ENCODE peak calls at places on chromosome 18, in seven cellular contexts. U is neural progenitor cell; J is ascending aorta; L is naive thymus-derived CD4-positive, alpha-beta T cell; W is fibroblast of the aortic adventitia; P is fibroblast of lung; N is PC-9. O is an unnamed sample.

GRCh38 chr18:26207937-26208336 is 18.3 kb upstream of the TAF4B start:
- DNase-seq in U (no peak), J (no peak), L (no peak), W (no peak), P (no peak), N (no peak), O (no peak)

GRCh38 chr18:61738488-61738887 is 154.3 kb downstream of the RNF152 start:
- DNase-seq in U (no peak), J (no peak), L (no peak), W (peak), P (peak), N (no peak), O (no peak)

GRCh38 chr18:1530650-1531049 is 626.0 kb downstream of the ADCYAP1 start:
- DNase-seq in U (no peak), J (no peak), L (no peak), W (no peak), P (no peak), N (no peak), O (no peak)

GRCh38 chr18:5556317-5556974 is 12.6 kb upstream of the EPB41L3 start:
- DNase-seq in U (no peak), J (no peak), L (no peak), W (peak), P (peak), N (no peak), O (no peak)

GRCh38 chr18:7980661-7981060 is 413.5 kb downstream of the PTPRM start:
- DNase-seq in U (no peak), J (no peak), L (no peak), W (peak), P (no peak), N (no peak), O (peak)

GRCh38 chr18:47603158-47603557 is 327.3 kb downstream of the SMAD2 start:
- DNase-seq in U (no peak), J (no peak), L (no peak), W (no peak), P (no peak), N (no peak), O (no peak)

GRCh38 chr18:33583901-33584300 is 5.9 kb downstream of the ASXL3 start:
- DNase-seq in U (no peak), J (no peak), L (no peak), W (no peak), P (no peak), N (no peak), O (no peak)

GRCh38 chr18:67525328-67526110 is 9.0 kb upstream of the DSEL start:
- DNase-seq in U (peak), J (no peak), L (no peak), W (peak), P (peak), N (peak), O (peak)

GRCh38 chr18:44943201-44943881 is 262.7 kb downstream of the SETBP1 start:
- DNase-seq in U (peak), J (no peak), L (no peak), W (peak), P (peak), N (peak), O (peak)

GRCh38 chr18:23912356-23912755 is 102.2 kb upstream of the TTC39C start:
- DNase-seq in U (no peak), J (no peak), L (no peak), W (peak), P (peak), N (no peak), O (no peak)

GRCh38 chr18:3447895-3448844 is 1.8 kb upstream of the TGIF1 start:
- DNase-seq in U (peak), J (peak), L (peak), W (peak), P (peak), N (peak), O (peak)

GRCh38 chr18:43847164-43848091 is 570.1 kb upstream of the SYT4 start:
- DNase-seq in U (peak), J (no peak), L (no peak), W (peak), P (peak), N (no peak), O (no peak)

GRCh38 chr18:28584726-28585125 is 407.8 kb upstream of the CDH2 start:
- DNase-seq in U (peak), J (no peak), L (no peak), W (peak), P (peak), N (peak), O (peak)

GRCh38 chr18:47595816-47596501 is 334.5 kb downstream of the SMAD2 start:
- DNase-seq in U (peak), J (no peak), L (no peak), W (no peak), P (no peak), N (no peak), O (no peak)

GRCh38 chr18:70292628-70293027 is 3.8 kb downstream of the SOCS6 start:
- DNase-seq in U (no peak), J (no peak), L (no peak), W (no peak), P (no peak), N (no peak), O (no peak)

GRCh38 chr18:77103181-77103875 is 29.3 kb downstream of the MBP start:
- DNase-seq in U (no peak), J (no peak), L (no peak), W (peak), P (peak), N (no peak), O (no peak)

GRCh38 chr18:67730884-67731283 is 214.4 kb upstream of the DSEL start:
- DNase-seq in U (no peak), J (no peak), L (no peak), W (peak), P (peak), N (no peak), O (peak)

GRCh38 chr18:3305933-3306332 is 44.0 kb downstream of the MYL12B start:
- DNase-seq in U (no peak), J (no peak), L (no peak), W (peak), P (peak), N (no peak), O (peak)

GRCh38 chr18:12520442-12520992 is 112.8 kb downstream of the PRELID3A start:
- DNase-seq in U (peak), J (no peak), L (no peak), W (peak), P (peak), N (no peak), O (peak)

GRCh38 chr18:12803069-12803936 is 80.7 kb downstream of the PTPN2 start:
- DNase-seq in U (no peak), J (no peak), L (no peak), W (no peak), P (no peak), N (no peak), O (no peak)

GRCh38 chr18:34224423-34225217 is at the start of gene NOL4:
- DNase-seq in U (peak), J (no peak), L (no peak), W (peak), P (peak), N (no peak), O (peak)

GRCh38 chr18:59837586-59837985 is 62.2 kb upstream of the PMAIP1 start:
- DNase-seq in U (peak), J (no peak), L (peak), W (peak), P (peak), N (peak), O (peak)

GRCh38 chr18:6576706-6577375 is 152.7 kb upstream of the ARHGAP28 start:
- DNase-seq in U (no peak), J (no peak), L (no peak), W (no peak), P (no peak), N (no peak), O (no peak)

GRCh38 chr18:12552884-12553242 is 105.0 kb downstream of the SPIRE1 start:
- DNase-seq in U (no peak), J (no peak), L (no peak), W (no peak), P (no peak), N (no peak), O (no peak)

GRCh38 chr18:73409242-73409641 is 541.5 kb upstream of the NETO1 start:
- DNase-seq in U (no peak), J (no peak), L (no peak), W (peak), P (peak), N (no peak), O (no peak)

GRCh38 chr18:74284501-74285004 is 7.2 kb downstream of the CYB5A start:
- DNase-seq in U (peak), J (no peak), L (no peak), W (peak), P (no peak), N (no peak), O (no peak)

GRCh38 chr18:39480494-39481245 is 1915.1 kb upstream of the CELF4 start:
- DNase-seq in U (no peak), J (no peak), L (no peak), W (no peak), P (no peak), N (no peak), O (peak)

GRCh38 chr18:70221156-70221910 is 15.8 kb upstream of the RTTN start:
- DNase-seq in U (peak), J (no peak), L (no peak), W (no peak), P (no peak), N (no peak), O (no peak)

GRCh38 chr18:59631583-59632181 is 65.5 kb downstream of the CCBE1 start:
- DNase-seq in U (peak), J (no peak), L (no peak), W (peak), P (peak), N (no peak), O (no peak)

GRCh38 chr18:26510337-26510736 is 38.0 kb downstream of the KCTD1 start:
- DNase-seq in U (no peak), J (no peak), L (no peak), W (peak), P (no peak), N (no peak), O (no peak)

GRCh38 chr18:55136864-55137263 is 177.6 kb upstream of the CCDC68 start:
- DNase-seq in U (no peak), J (no peak), L (no peak), W (peak), P (peak), N (no peak), O (no peak)

GRCh38 chr18:6885992-6886823 is 156.7 kb downstream of the ARHGAP28 start:
- DNase-seq in U (peak), J (no peak), L (no peak), W (peak), P (peak), N (peak), O (peak)

GRCh38 chr18:77560334-77560970 is 310.8 kb downstream of the GALR1 start:
- DNase-seq in U (no peak), J (no peak), L (no peak), W (no peak), P (no peak), N (no peak), O (no peak)

GRCh38 chr18:8615397-8616025 is 6.3 kb downstream of the RAB12 start:
- DNase-seq in U (no peak), J (no peak), L (no peak), W (peak), P (peak), N (peak), O (peak)

GRCh38 chr18:8406486-8407250 is 202.6 kb upstream of the RAB12 start:
- DNase-seq in U (no peak), J (no peak), L (no peak), W (peak), P (no peak), N (no peak), O (no peak)

GRCh38 chr18:74515620-74516231 is 18.6 kb upstream of the CNDP1 start:
- DNase-seq in U (no peak), J (no peak), L (no peak), W (no peak), P (no peak), N (no peak), O (no peak)

GRCh38 chr18:59593291-59593717 is 103.9 kb downstream of the CCBE1 start:
- DNase-seq in U (no peak), J (no peak), L (no peak), W (peak), P (peak), N (no peak), O (no peak)

DNA sequence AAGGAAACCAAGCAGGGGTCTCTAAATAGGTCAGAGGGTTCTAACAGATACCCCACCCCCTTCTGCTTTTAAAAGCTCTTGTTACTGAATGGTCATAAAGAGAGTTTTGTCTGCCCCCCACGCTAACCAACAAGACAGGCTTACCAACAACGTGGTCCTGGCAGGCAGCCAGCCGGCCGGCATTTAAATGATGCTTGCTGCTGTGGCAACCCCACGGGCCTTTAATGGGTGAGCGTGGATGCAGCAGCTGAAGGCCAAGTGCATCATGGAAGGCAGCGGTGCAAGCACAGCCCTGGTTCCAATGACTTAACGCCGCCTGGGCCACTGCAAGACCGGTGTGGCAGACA is 29.7 kb downstream of the RAB31 start:
- DNase-seq in U (no peak), J (no peak), L (no peak), W (no peak), P (peak), N (no peak), O (no peak)
- H3K4me3 ChIP-seq in U (no peak), J (no peak), L (no peak), W (no peak), P (no peak), N (no peak), O (no peak)

GRCh38 chr18:35508030-35508429 is 10.3 kb upstream of the INO80C start:
- DNase-seq in U (no peak), J (no peak), L (no peak), W (no peak), P (no peak), N (peak), O (no peak)

GRCh38 chr18:35508746-35509338 is 11.1 kb upstream of the INO80C start:
- DNase-seq in U (peak), J (no peak), L (no peak), W (no peak), P (no peak), N (no peak), O (no peak)

GRCh38 chr18:35511833-35512232 is 14.1 kb upstream of the INO80C start:
- DNase-seq in U (no peak), J (no peak), L (no peak), W (no peak), P (no peak), N (no peak), O (no peak)

GRCh38 chr18:35511428-35511827 is 13.7 kb upstream of the INO80C start:
- DNase-seq in U (no peak), J (no peak), L (no peak), W (no peak), P (no peak), N (no peak), O (no peak)

DNA sequence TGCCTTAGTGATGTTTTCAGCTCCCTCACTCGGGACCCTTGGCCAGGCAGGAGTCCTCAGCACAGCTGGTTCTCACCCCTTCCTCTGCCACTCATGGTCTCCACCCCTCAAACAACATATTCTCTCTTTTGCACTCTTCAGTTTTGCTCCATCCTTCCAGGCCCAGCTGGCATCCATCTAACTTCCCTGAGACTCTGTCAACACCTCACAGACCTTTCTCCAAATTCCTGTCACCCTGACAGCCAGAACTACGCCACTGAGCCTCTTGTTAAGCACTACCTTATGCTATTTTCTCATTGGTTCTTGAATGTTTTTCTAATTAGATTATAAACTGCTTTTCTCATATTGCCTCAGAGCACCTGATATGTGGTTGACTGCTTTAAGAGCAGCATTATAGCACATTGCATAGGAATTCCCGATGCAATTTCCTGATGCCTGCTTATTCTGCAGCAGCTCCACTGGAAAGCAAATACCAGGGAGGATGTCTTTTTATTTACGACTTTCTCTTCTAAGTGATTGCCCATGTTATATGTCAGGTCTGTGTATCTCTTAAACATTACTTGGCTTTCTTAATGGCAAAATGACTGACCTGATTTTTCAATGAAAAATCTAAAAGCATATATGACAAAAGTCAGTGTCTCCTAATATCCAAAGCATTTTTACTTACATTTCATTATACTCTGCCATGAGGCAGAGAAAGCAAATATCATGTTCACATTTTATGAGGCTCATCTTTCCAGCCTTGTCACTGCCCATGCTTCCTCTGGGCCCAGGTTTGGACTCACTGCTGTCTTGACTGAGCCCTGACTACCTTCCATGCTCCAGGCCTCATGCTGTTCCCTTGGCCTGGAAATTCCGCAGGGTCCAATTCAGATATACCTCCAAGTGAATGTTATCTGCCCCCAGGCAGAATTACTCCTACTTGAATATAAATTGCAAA is 12.6 kb upstream of the INO80C start:
- DNase-seq in U (no peak), J (no peak), L (no peak), W (no peak), P (no peak), N (no peak), O (no peak)
- H3K4me3 ChIP-seq in U (no peak), J (no peak), L (no peak), W (no peak), P (no peak), N (no peak), O (no peak)

DNA sequence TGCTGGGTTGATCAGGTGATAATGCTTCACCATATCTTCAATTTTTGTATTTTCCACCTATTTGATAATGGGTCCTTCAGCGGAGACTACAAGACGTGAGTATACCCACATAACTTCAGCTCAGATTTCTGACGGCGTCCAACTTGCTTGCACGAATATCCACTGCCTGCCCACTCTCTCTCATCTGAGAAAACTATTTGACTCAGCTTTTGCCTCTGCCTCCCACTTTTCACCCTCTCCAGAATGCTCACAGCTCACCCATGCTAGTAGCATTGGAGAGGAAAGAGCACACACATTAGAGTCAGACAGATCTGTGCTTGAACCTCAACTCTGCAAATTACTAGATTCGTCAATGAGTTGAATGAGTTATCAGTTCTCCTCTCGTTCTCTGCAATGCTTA is 166.8 kb downstream of the BCL2 start:
- DNase-seq in U (no peak), J (no peak), L (no peak), W (no peak), P (no peak), N (no peak), O (no peak)
- H3K4me3 ChIP-seq in U (no peak), J (no peak), L (no peak), W (no peak), P (no peak), N (no peak), O (no peak)

DNA sequence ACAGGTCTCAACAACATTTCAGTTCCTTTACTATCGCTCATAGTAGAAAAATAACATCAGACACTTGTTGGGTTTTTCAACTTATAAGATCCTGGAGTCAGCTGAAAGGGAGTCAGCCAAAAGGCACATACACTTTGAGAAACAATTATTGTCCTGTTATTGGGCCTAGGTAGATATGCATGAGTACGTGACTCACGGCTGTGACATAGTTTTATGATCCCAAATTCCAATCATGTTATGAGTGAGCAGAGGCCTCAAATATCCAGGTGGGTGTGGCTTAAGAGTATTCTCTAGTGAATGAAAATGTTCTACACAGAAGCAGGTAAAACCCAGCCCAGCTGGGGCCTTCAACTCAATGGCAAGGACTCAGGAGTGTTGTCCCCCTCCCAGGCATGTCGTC is 27.2 kb downstream of the SERPINB8 start:
- DNase-seq in U (no peak), J (no peak), L (no peak), W (no peak), P (peak), N (no peak), O (no peak)
- H3K4me3 ChIP-seq in U (no peak), J (no peak), L (no peak), W (no peak), P (no peak), N (no peak), O (no peak)

DNA sequence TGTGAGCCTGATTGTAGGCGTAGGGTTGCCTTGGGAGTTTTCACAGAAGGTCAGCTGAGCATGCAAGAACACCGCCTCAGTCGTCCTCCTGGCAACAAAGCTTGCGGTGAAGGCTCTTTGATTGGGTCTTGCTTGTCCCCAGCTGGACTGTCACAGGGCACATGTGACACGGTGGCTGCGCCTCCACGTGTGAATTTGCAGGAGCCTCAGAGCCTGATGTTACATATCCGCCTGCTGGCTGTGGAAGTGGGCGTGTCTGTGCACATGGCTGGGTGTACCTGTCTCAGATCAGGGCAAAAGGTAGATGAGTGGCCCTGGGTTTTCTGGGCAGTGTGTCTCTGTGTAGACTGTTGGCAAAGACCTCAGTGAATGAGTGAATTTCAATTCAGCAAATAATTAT is 228.8 kb downstream of the HAUS1 start:
- DNase-seq in U (peak), J (no peak), L (no peak), W (no peak), P (no peak), N (no peak), O (no peak)
- H3K4me3 ChIP-seq in U (peak), J (peak), L (no peak), W (no peak), P (no peak), N (peak), O (no peak)

DNA sequence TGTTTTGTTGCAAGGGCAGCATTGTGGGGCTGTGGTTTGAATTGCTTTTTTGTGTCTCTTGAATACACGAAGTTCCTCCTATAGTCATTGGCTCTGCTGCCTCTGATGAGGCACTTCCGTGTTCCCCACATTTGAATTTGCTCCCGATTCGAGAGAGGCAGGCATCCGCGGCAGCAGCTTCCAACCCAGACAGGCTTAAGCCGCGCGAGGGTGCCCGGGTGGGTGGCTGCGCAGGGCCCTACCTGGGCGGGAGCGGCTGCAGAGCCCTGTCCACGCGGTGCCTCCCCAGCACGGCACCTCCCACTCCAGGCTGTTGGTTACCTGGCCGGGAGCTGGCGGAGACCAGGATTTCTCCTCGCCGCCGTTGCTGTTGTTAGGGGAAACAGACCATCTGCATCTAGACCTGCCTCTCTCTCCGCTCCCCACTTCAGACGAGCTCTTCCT is 151.3 kb downstream of the NEDD4L start:
- DNase-seq in U (peak), J (no peak), L (peak), W (no peak), P (no peak), N (peak), O (no peak)
- H3K4me3 ChIP-seq in U (peak), J (no peak), L (peak), W (no peak), P (peak), N (peak), O (no peak)